ENCODE peak calls at places on chromosomes 4 and X, in six cellular contexts. W, T, I, L, G and O are unnamed samples.

GRCh38 chrX:123859828-123860505 is at the start of gene XIAP:
- DNase-seq in G (peak; percentile 76), L (peak; percentile 87), I (peak; percentile 90), T (peak; percentile 61), W (peak; percentile 89), O (peak; percentile 84)

GRCh38 chrX:144006811-144007210 is 122.9 kb downstream of the UBE2NL start:
- DNase-seq in T (no peak), W (no peak), G (no peak), I (peak; percentile 51), L (no peak), O (no peak)

GRCh38 chr4:132934901-132935300 is 214.2 kb upstream of the PCDH10 start:
- DNase-seq in I (no peak), T (no peak), G (no peak), W (no peak), L (no peak), O (no peak)

GRCh38 chrX:31702208-31702607 is 630.4 kb upstream of the FTHL17 start:
- DNase-seq in W (no peak), G (no peak), T (no peak), I (no peak), L (no peak), O (no peak)

GRCh38 chr4:175419120-175419774 is 392.8 kb downstream of the GPM6A start:
- DNase-seq in W (no peak), T (no peak), I (peak; percentile 96), L (no peak), G (no peak), O (no peak)

GRCh38 chr4:156598138-156598681 is 373.4 kb downstream of the PDGFC start:
- DNase-seq in T (no peak), I (peak; percentile 66), L (no peak), G (no peak), W (peak; percentile 26), O (no peak)

GRCh38 chr4:165461176-165461835 is 82.5 kb downstream of the CPE start:
- DNase-seq in I (peak; percentile 91), T (no peak), W (no peak), L (peak; percentile 13), G (no peak), O (no peak)

GRCh38 chr4:152244659-152245058 is 291.2 kb downstream of the FBXW7 start:
- DNase-seq in L (no peak), W (no peak), G (no peak), T (no peak), I (no peak), O (no peak)

GRCh38 chr4:185792384-185793146 is 19.4 kb downstream of the SORBS2 start:
- DNase-seq in W (no peak), G (no peak), T (no peak), I (peak; percentile 92), L (no peak), O (no peak)

GRCh38 chr4:185797018-185797417 is 15.0 kb downstream of the SORBS2 start:
- DNase-seq in W (no peak), G (no peak), I (no peak), T (no peak), L (no peak), O (no peak)

GRCh38 chr4:185796176-185796575 is 15.8 kb downstream of the SORBS2 start:
- DNase-seq in W (no peak), I (peak; percentile 37), T (no peak), G (no peak), L (no peak), O (no peak)

GRCh38 chr4:185794637-185795036 is 17.4 kb downstream of the SORBS2 start:
- DNase-seq in I (no peak), W (no peak), L (no peak), G (no peak), T (no peak), O (no peak)

GRCh38 chr4:185793716-185794115 is 18.3 kb downstream of the SORBS2 start:
- DNase-seq in W (no peak), I (no peak), T (no peak), G (no peak), L (no peak), O (no peak)
- TF ChIP-seq CTCF in W (no peak), I (no peak), T (no peak), G (no peak), L (no peak), O (no peak)

DNA sequence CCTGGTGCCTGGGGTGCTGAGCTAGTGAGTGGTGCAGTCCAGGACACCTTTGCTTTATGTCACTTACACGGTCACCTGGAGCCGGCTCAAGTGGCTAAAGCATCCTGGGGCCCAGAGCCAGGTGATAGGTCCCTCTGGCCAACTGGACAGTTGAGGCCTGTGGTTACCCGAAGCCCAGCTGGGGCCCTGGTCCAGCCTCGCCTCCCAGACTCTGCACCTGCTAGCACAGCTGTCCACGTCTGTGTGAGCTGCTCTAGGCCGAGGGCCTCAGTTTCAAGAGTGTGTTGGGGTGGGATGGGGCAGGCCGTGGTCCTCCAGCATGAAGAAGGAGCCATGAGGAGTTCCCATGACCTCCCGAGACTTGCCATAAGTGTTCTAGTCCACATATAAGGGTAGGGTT is 7.7 kb upstream of the ADD1 start:
- DNase-seq in I (no peak), L (no peak), W (no peak), G (no peak), T (no peak), O (peak; percentile 44)
- TF ChIP-seq CTCF in I (no peak), L (no peak), W (no peak), G (no peak), T (no peak), O (no peak)

GRCh38 chr4:142984871-142985585 is 138.9 kb upstream of the INPP4B start:
- DNase-seq in L (no peak), G (no peak), W (no peak), I (peak; percentile 18), T (no peak), O (no peak)
- TF ChIP-seq CTCF in L (peak; percentile 18), G (peak; percentile 37), W (peak; percentile 43), I (peak; percentile 43), T (no peak), O (peak; percentile 61)

GRCh38 chr4:2754848-2755820 is 1.0 kb downstream of the TNIP2 start:
- DNase-seq in I (no peak), T (no peak), L (no peak), G (no peak), W (no peak), O (no peak)

GRCh38 chr4:2756691-2757350 is 685 bp upstream of the TNIP2 start:
- DNase-seq in T (no peak), G (no peak), W (peak; percentile 44), I (peak; percentile 9), L (no peak), O (no peak)

GRCh38 chr4:2757426-2757825 is 1.3 kb upstream of the TNIP2 start:
- DNase-seq in T (no peak), I (no peak), L (no peak), W (peak; percentile 44), G (no peak), O (no peak)

GRCh38 chr4:2753444-2753843 is 2.7 kb downstream of the TNIP2 start:
- DNase-seq in T (no peak), I (no peak), G (no peak), W (peak; percentile 11), L (no peak), O (no peak)

DNA sequence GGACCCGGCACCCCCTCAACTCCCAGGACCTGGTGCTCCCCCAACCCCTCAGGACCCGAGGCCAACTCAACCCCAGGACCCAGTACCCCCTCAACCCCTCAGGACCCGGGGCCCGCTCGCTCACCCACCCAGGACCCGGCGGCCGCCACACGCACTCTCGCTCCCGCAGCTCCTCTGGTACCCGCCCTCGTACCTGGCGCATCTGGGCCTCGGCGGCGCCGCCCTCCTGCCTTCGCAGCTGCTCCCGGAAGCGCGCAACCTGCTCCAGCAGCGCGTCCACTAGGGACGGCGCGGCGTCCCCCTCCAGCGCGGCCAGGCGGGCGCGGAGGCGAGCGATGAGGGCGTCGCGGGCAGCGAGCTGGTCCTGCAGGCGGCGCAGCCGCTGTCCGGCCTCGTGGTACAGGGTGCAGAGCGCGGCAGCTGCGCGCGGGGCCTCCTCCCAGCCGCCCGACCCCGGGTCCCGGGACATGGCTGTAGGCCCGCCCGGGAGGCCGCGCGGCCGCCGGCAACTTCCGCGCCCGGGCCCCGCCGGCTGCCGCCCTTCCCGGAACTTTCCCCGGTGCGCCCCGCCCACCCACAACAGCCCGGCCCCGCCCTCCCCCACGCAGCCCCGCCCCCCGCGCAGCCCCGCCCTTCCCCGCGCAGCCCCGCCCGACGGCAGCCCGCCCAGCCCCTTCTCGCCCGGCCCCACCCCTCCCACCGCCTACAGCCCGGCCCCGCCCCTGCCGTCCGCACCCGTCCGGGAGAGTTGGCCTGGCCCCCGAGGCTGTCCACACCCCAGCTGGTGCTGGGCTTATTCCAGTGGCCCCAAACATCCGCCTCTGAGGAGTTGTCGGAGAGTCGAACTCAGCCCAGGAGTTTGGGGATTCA is at the start of gene TNIP2:
- DNase-seq in G (peak; percentile 84), I (peak; percentile 76), T (peak; percentile 78), L (peak; percentile 92), W (peak; percentile 92), O (peak; percentile 83)
- TF ChIP-seq CTCF in G (no peak), I (peak; percentile 17), T (no peak), L (peak; percentile 43), W (peak; percentile 39), O (peak; percentile 64)

DNA sequence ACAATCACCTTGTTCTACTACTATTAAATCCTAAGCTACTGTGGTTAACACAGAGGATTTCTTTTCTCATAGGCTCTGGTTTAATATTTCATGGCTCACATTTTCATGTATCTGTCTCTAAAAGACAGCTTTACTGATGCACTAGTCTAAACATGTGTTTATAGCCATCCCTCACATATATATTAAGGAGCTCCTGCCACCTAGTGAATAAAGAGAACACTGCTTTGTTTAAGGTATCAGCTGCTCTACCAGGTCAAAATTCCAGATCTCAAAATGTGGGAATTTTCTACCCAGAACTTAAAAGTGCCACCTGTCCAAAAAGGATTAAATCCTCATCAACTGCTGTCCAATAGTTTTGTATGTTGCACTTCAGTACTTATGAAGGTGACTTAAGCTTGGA is 188.5 kb upstream of the TEX13C start:
- DNase-seq in L (no peak), T (no peak), W (no peak), I (no peak), G (no peak), O (no peak)
- TF ChIP-seq CTCF in L (no peak), T (no peak), W (peak; percentile 21), I (no peak), G (peak; percentile 12), O (peak; percentile 64)

DNA sequence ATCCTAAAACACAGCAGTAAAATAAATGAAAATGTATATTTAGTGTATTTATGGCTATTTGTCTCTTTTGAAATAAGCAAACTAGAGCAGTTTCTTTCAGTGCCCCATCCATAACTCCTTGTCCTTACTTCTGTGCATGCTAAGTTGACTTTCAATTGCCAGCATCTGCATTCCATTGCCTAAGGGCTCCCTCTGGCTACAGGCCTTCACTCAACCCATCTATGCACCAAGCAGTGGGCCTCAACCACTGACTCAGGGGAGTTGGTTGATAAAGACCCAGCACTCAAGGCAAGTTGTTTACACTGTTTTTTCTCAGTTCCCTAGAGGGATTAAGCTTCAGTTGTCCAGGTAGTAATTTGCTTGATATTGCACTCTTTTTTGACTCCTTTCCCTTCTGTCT is 265.7 kb downstream of the IQCM start:
- DNase-seq in I (peak; percentile 8), W (no peak), L (peak; percentile 6), T (no peak), G (peak; percentile 2), O (no peak)
- TF ChIP-seq CTCF in I (peak; percentile 15), W (no peak), L (peak; percentile 45), T (no peak), G (no peak), O (no peak)